ENCODE peak calls at places on chromosomes 12 and 14, in five cellular contexts. V is lung, S is IMR-90, A is GM23338, G is upper lobe of right lung. K is an unnamed sample.

GRCh38 chr14:40581264-40581663 is 1025.4 kb upstream of the LRFN5 start:
- DNase-seq in G (no peak), S (no peak), A (no peak), V (no peak), K (no peak)

GRCh38 chr12:82425241-82425640 is 66.9 kb downstream of the METTL25 start:
- DNase-seq in A (no peak), S (peak; percentile 73), V (no peak), G (no peak), K (no peak)

GRCh38 chr14:72629534-72629933 is 264.4 kb downstream of the DPF3 start:
- DNase-seq in G (no peak), V (no peak), A (no peak), S (no peak), K (no peak)

GRCh38 chr12:21806255-21806654 is 31.7 kb upstream of the KCNJ8 start:
- DNase-seq in G (no peak), V (no peak), S (no peak), A (no peak), K (no peak)

GRCh38 chr12:127485528-127485927 is 781.4 kb upstream of the TMEM132C start:
- DNase-seq in S (peak; percentile 86), G (no peak), A (no peak), V (no peak), K (no peak)

GRCh38 chr12:111440152-111440551 is 34.4 kb downstream of the SH2B3 start:
- DNase-seq in S (no peak), A (no peak), G (no peak), V (no peak), K (no peak)

GRCh38 chr14:63896278-63896720 is 43.5 kb downstream of the SYNE2 start:
- DNase-seq in G (no peak), S (peak; percentile 71), V (peak; percentile 63), A (no peak), K (no peak)

GRCh38 chr14:75274899-75275569 is 3.6 kb upstream of the FOS start:
- DNase-seq in V (peak; percentile 66), G (peak; percentile 80), S (peak; percentile 96), A (no peak), K (no peak)

GRCh38 chr12:79324571-79324970 is 366.2 kb downstream of the PAWR start:
- DNase-seq in G (no peak), A (no peak), S (no peak), V (no peak), K (no peak)

GRCh38 chr12:42981379-42981778 is 391.8 kb upstream of the PRICKLE1 start:
- DNase-seq in G (no peak), V (no peak), S (peak; percentile 77), A (peak; percentile 55), K (no peak)

GRCh38 chr12:94336201-94336915 is 123.3 kb downstream of the CEP83 start:
- DNase-seq in G (no peak), V (no peak), A (no peak), S (peak; percentile 66), K (no peak)

GRCh38 chr12:65894127-65894526 is 69.8 kb downstream of the HMGA2 start:
- DNase-seq in G (no peak), A (no peak), S (peak; percentile 67), V (no peak), K (no peak)

GRCh38 chr12:65741662-65742480 is 82.4 kb upstream of the HMGA2 start:
- DNase-seq in S (peak; percentile 51), A (peak; percentile 79), G (no peak), V (no peak), K (peak; percentile 78)

GRCh38 chr12:84978921-84979320 is 57.2 kb downstream of the TSPAN19 start:
- DNase-seq in A (no peak), V (no peak), S (no peak), G (no peak), K (no peak)

GRCh38 chr14:91872517-91873470 is 5.5 kb upstream of the TC2N start:
- DNase-seq in A (no peak), V (peak; percentile 88), S (peak; percentile 83), G (peak; percentile 88), K (peak; percentile 91)

GRCh38 chr14:36604757-36605505 is 22.5 kb upstream of the NKX2-8 start:
- DNase-seq in V (peak; percentile 69), G (no peak), A (peak; percentile 91), S (peak; percentile 66), K (no peak)

GRCh38 chr12:95608252-95609033 is 57.2 kb upstream of the USP44 start:
- DNase-seq in A (peak; percentile 67), G (peak; percentile 83), V (peak; percentile 75), S (peak; percentile 76), K (peak; percentile 91)

GRCh38 chr14:33972522-33973162 is 21.8 kb upstream of the EGLN3 start:
- DNase-seq in G (no peak), V (no peak), S (no peak), A (no peak), K (no peak)

GRCh38 chr12:55729592-55730446 is 1.0 kb upstream of the CD63 start:
- DNase-seq in A (peak; percentile 96), G (peak; percentile 95), V (peak; percentile 92), S (peak; percentile 94), K (peak; percentile 96)

GRCh38 chr12:12807970-12808702 is 5.0 kb upstream of the DDX47 start:
- DNase-seq in V (no peak), G (no peak), S (peak; percentile 71), A (no peak), K (no peak)

GRCh38 chr12:89373772-89374572 is 21.7 kb upstream of the DUSP6 start:
- DNase-seq in S (peak; percentile 90), V (no peak), A (no peak), G (no peak), K (no peak)

GRCh38 chr14:30957813-30958370 is 67.6 kb upstream of the AP4S1 start:
- DNase-seq in G (no peak), S (no peak), V (no peak), A (no peak), K (no peak)

GRCh38 chr12:102371177-102371576 is 109.2 kb downstream of the IGF1 start:
- DNase-seq in S (no peak), G (no peak), A (no peak), V (no peak), K (no peak)

GRCh38 chr14:33335366-33335765 is 396.7 kb downstream of the NPAS3 start:
- DNase-seq in G (no peak), A (no peak), V (no peak), S (no peak), K (no peak)

GRCh38 chr12:121033625-121034349 is 5.3 kb downstream of the OASL start:
- DNase-seq in S (no peak), A (no peak), V (no peak), G (no peak), K (no peak)

GRCh38 chr12:94327819-94328218 is 131.8 kb downstream of the CEP83 start:
- DNase-seq in V (no peak), G (no peak), A (no peak), S (no peak), K (no peak)

GRCh38 chr12:15171015-15171646 is 50.1 kb downstream of the RERG start:
- DNase-seq in A (no peak), G (no peak), V (no peak), S (no peak), K (no peak)

GRCh38 chr12:15172423-15172822 is 48.8 kb downstream of the RERG start:
- DNase-seq in A (no peak), G (no peak), S (no peak), V (no peak), K (no peak)

GRCh38 chr12:15168279-15168678 is 52.9 kb downstream of the RERG start:
- DNase-seq in A (no peak), G (no peak), V (no peak), S (no peak), K (no peak)

GRCh38 chr12:15173142-15173541 is 48.1 kb downstream of the RERG start:
- DNase-seq in V (no peak), A (no peak), S (no peak), G (no peak), K (no peak)
- H3K27ac ChIP-seq in V (no peak overlapping the region), A (no peak overlapping the region), S (no peak overlapping the region), G (no peak overlapping the region), K (no peak overlapping the region)

GRCh38 chr12:123150273-123150803 is 552 bp downstream of the PITPNM2 start:
- DNase-seq in S (no peak), G (peak; percentile 78), V (no peak), A (peak; percentile 55), K (peak; percentile 87)
- H3K27ac ChIP-seq in S (peak overlapping the region; percentile 62), G (peak overlapping the region; percentile 75), V (peak overlapping the region; percentile 87), A (no peak overlapping the region), K (peak overlapping the region; percentile 0)

GRCh38 chr12:132490481-132491348 is 764 bp downstream of the FBRSL1 start:
- DNase-seq in A (no peak), G (no peak), V (no peak), S (peak; percentile 20), K (no peak)
- H3K27ac ChIP-seq in A (no peak overlapping the region), G (peak overlapping the region; percentile 45), V (peak overlapping the region; percentile 20), S (peak overlapping the region; percentile 17), K (no peak overlapping the region)

GRCh38 chr14:105204931-105205717 is 24.0 kb upstream of the NUDT14 start:
- DNase-seq in A (no peak), V (no peak), G (no peak), S (no peak), K (no peak)

GRCh38 chr14:105203057-105203494 is 22.0 kb upstream of the NUDT14 start:
- DNase-seq in V (peak; percentile 77), S (peak; percentile 58), G (peak; percentile 90), A (peak; percentile 82), K (peak; percentile 94)

GRCh38 chr14:105204206-105204930 is 23.3 kb upstream of the NUDT14 start:
- DNase-seq in V (peak; percentile 83), G (peak; percentile 90), S (no peak), A (no peak), K (no peak)

GRCh38 chr14:105201928-105202513 is 20.9 kb upstream of the NUDT14 start:
- DNase-seq in V (no peak), G (no peak), S (no peak), A (no peak), K (no peak)

GRCh38 chr14:105203701-105204100 is 22.6 kb upstream of the NUDT14 start:
- DNase-seq in A (no peak), G (no peak), S (no peak), V (no peak), K (no peak)
- H3K27ac ChIP-seq in A (no peak overlapping the region), G (no peak overlapping the region), S (no peak overlapping the region), V (peak overlapping the region; percentile 5), K (no peak overlapping the region)

GRCh38 chr14:61535470-61535869 is 159.8 kb upstream of the HIF1A start:
- DNase-seq in A (no peak), S (no peak), V (peak; percentile 55), G (no peak), K (no peak)

GRCh38 chr14:61538464-61539022 is 156.8 kb upstream of the HIF1A start:
- DNase-seq in V (no peak), A (no peak), G (no peak), S (no peak), K (no peak)

GRCh38 chr14:61539631-61540030 is 155.7 kb upstream of the HIF1A start:
- DNase-seq in S (no peak), A (no peak), V (no peak), G (no peak), K (no peak)

GRCh38 chr14:61536661-61537566 is 158.4 kb upstream of the HIF1A start:
- DNase-seq in V (no peak), A (no peak), G (no peak), S (no peak), K (no peak)

GRCh38 chr14:61537567-61538463 is 157.5 kb upstream of the HIF1A start:
- DNase-seq in G (no peak), S (peak; percentile 90), V (peak; percentile 73), A (peak; percentile 72), K (no peak)
- H3K27ac ChIP-seq in G (peak overlapping the region; percentile 53), S (peak overlapping the region; percentile 67), V (peak overlapping the region; percentile 86), A (peak overlapping the region; percentile 64), K (no peak overlapping the region)

K was measured in aorta.